ENCODE peak calls at places on chromosomes 16 and 17, in six cellular contexts. N is fibroblast of lung, E is H9, L is A549, P is ascending aorta, H is endodermal cell. K is an unnamed sample.
A peak's percentile ranks its signal among the peaks of the same experiment; 100 is the strongest.

GRCh38 chr16:27686926-27687325 is 137.0 kb downstream of the KATNIP start:
- DNase-seq in H (no peak), P (no peak), L (no peak), E (no peak), N (no peak), K (no peak)

GRCh38 chr17:72810991-72811508 is 281.4 kb downstream of the SLC39A11 start:
- DNase-seq in N (no peak), L (no peak), E (no peak), P (no peak), H (no peak), K (no peak)

GRCh38 chr16:57962756-57963155 is 8.2 kb downstream of the CNGB1 start:
- DNase-seq in E (no peak), L (no peak), N (no peak), H (peak; percentile 44), P (no peak), K (no peak)

GRCh38 chr16:88973415-88974050 is 3.5 kb downstream of the CBFA2T3 start:
- DNase-seq in E (no peak), L (no peak), H (no peak), P (no peak), N (no peak), K (no peak)

GRCh38 chr17:40253565-40253964 is 34.1 kb upstream of the CDC6 start:
- DNase-seq in L (no peak), E (no peak), H (no peak), N (no peak), P (no peak), K (no peak)

GRCh38 chr17:50882851-50883250 is 16.7 kb upstream of the TOB1 start:
- DNase-seq in H (peak; percentile 43), E (no peak), P (no peak), N (peak; percentile 71), L (peak; percentile 65), K (no peak)

GRCh38 chr16:23482778-23483177 is 27.5 kb downstream of the GGA2 start:
- DNase-seq in N (no peak), E (no peak), L (no peak), H (no peak), P (no peak), K (no peak)

GRCh38 chr16:89119661-89120141 is 26.0 kb downstream of the ACSF3 start:
- DNase-seq in L (no peak), P (no peak), E (no peak), H (no peak), N (no peak), K (no peak)

GRCh38 chr17:82816358-82816757 is 23.5 kb downstream of the ZNF750 start:
- DNase-seq in H (no peak), E (no peak), N (no peak), L (no peak), P (no peak), K (no peak)

GRCh38 chr16:48503779-48504178 is 106.2 kb downstream of the N4BP1 start:
- DNase-seq in P (no peak), N (peak; percentile 73), H (no peak), L (no peak), E (no peak), K (no peak)

GRCh38 chr17:45841098-45841497 is 3.6 kb upstream of the SPPL2C start:
- DNase-seq in H (no peak), P (no peak), L (no peak), E (no peak), N (no peak), K (no peak)

GRCh38 chr17:34571428-34572130 is 7.8 kb upstream of the TMEM132E start:
- DNase-seq in E (no peak), P (no peak), H (no peak), N (no peak), L (no peak), K (no peak)
- H3K27ac ChIP-seq in E (no peak overlapping the region), P (no peak overlapping the region), H (no peak overlapping the region), N (no peak overlapping the region), L (no peak overlapping the region), K (no peak overlapping the region)

GRCh38 chr17:19753661-19754463 is 5.8 kb upstream of the ALDH3A1 start:
- DNase-seq in H (no peak), N (no peak), P (peak; percentile 74), E (no peak), L (peak; percentile 91), K (no peak)
- H3K27ac ChIP-seq in H (no peak overlapping the region), N (no peak overlapping the region), P (peak overlapping the region; percentile 99), E (no peak overlapping the region), L (peak overlapping the region; percentile 98), K (peak overlapping the region; percentile 99)

GRCh38 chr17:47973541-47973940 is 2.6 kb downstream of the CDK5RAP3 start:
- DNase-seq in E (no peak), H (no peak), L (no peak), P (no peak), N (no peak), K (no peak)
- H3K27ac ChIP-seq in E (no peak overlapping the region), H (no peak overlapping the region), L (no peak overlapping the region), P (no peak overlapping the region), N (no peak overlapping the region), K (no peak overlapping the region)

DNA sequence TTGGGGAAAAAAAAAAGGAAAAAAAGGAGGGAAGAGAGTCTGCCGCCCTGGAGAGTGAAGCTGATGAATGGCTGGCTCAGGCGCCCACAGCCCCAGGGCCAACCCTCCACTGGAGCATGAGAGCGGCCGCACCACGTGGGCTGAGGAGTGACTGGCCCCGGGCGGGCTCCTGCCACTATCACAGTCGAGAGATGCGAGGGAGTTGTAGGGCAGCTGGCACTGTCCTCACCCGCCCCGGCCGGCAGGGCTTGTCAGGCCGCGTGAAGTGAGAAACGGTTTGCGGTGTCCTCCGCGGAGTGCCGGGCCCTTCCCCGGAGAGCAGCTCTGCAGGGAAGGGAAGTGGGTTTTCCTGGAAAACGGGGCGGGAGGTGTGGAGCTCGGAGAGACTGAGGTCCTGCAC is 45.9 kb downstream of the JPH3 start:
- DNase-seq in N (no peak), L (no peak), H (no peak), E (no peak), P (no peak), K (no peak)
- H3K27ac ChIP-seq in N (no peak overlapping the region), L (no peak overlapping the region), H (no peak overlapping the region), E (no peak overlapping the region), P (no peak overlapping the region), K (no peak overlapping the region)

GRCh38 chr16:82366462-82366861 is 196.4 kb upstream of the MPHOSPH6 start:
- DNase-seq in H (no peak), E (no peak), N (no peak), P (no peak), L (no peak), K (no peak)
- H3K27ac ChIP-seq in H (no peak overlapping the region), E (no peak overlapping the region), N (no peak overlapping the region), P (no peak overlapping the region), L (no peak overlapping the region), K (no peak overlapping the region)

K was measured in epithelial cell of prostate.